ENCODE peak calls at places on chromosomes 6 and 20, in eight cellular contexts. J, U, S, K, D, V, Q and Z are unnamed samples.

GRCh38 chr6:41170547-41171160 is 7.7 kb upstream of the TREM2 start:
- DNase-seq in K (no peak), U (no peak), D (no peak), S (no peak), V (peak; percentile 67), Q (no peak), J (no peak), Z (no peak)

GRCh38 chr20:37243076-37243936 is 18.3 kb downstream of the GHRH start:
- DNase-seq in S (no peak), Q (peak; percentile 74), K (no peak), U (no peak), D (no peak), V (peak; percentile 77), J (no peak), Z (peak; percentile 84)

GRCh38 chr6:149221774-149222070 is 95.8 kb upstream of the TAB2 start:
- DNase-seq in Q (no peak), V (no peak), S (no peak), D (peak; percentile 45), K (no peak), J (no peak), U (no peak), Z (no peak)

GRCh38 chr6:40845588-40845987 is 193.4 kb downstream of the UNC5CL start:
- DNase-seq in D (peak; percentile 37), J (no peak), S (no peak), U (no peak), Q (no peak), V (peak; percentile 91), K (no peak), Z (peak; percentile 54)

GRCh38 chr6:43076928-43077809 is 1.1 kb downstream of the PTK7 start:
- DNase-seq in K (no peak), D (peak; percentile 38), Q (no peak), J (no peak), S (no peak), U (no peak), V (peak; percentile 93), Z (no peak)

GRCh38 chr6:399785-400517 is 8.4 kb downstream of the IRF4 start:
- DNase-seq in V (no peak), S (no peak), J (no peak), D (no peak), U (no peak), K (no peak), Q (no peak), Z (no peak)

GRCh38 chr6:34172961-34173775 is 27.3 kb upstream of the GRM4 start:
- DNase-seq in D (no peak), J (no peak), V (no peak), S (no peak), U (no peak), Q (peak; percentile 85), K (no peak), Z (no peak)

GRCh38 chr6:88761237-88762031 is 202.0 kb downstream of the RNGTT start:
- DNase-seq in K (no peak), Q (no peak), S (no peak), D (no peak), U (no peak), V (no peak), J (no peak), Z (no peak)

GRCh38 chr20:48298851-48299484 is 513.7 kb upstream of the SULF2 start:
- DNase-seq in V (peak; percentile 45), D (peak; percentile 92), Q (no peak), K (no peak), J (no peak), S (no peak), U (no peak), Z (no peak)

GRCh38 chr6:20946037-20946436 is 411.8 kb downstream of the CDKAL1 start:
- DNase-seq in J (no peak), S (peak; percentile 15), D (peak; percentile 53), V (no peak), U (no peak), K (no peak), Q (no peak), Z (no peak)

GRCh38 chr6:18280084-18280483 is 15.8 kb upstream of the DEK start:
- DNase-seq in K (no peak), U (no peak), J (no peak), V (no peak), D (no peak), S (no peak), Q (no peak), Z (no peak)